ENCODE peak calls at places on chromosomes 6 and 20, in nine cellular contexts. Z is GM12864, V is heart left ventricle, B is lower leg skin, G is hepatocyte, L is OCI-LY7, F is heart right ventricle, Q is AG04450, H is adrenal gland. X is an unnamed sample.

GRCh38 chr6:21885532-21886089 is 292.1 kb downstream of the SOX4 start:
- DNase-seq in Z (no peak), V (peak), B (no peak), G (peak), L (no peak), F (peak), Q (peak), H (peak), X (peak)

GRCh38 chr6:16437984-16438383 is 199.6 kb downstream of the GMPR start:
- DNase-seq in Z (no peak), V (no peak), B (no peak), G (no peak), L (no peak), F (peak), Q (no peak), H (no peak), X (no peak)

GRCh38 chr6:157148391-157149323 is 174.7 kb downstream of the TMEM242 start:
- DNase-seq in Z (no peak), V (peak), B (no peak), G (no peak), L (no peak), F (peak), Q (peak), H (peak), X (peak)

GRCh38 chr6:29762781-29763214 is 39.6 kb downstream of the HLA-F start:
- DNase-seq in Z (no peak), V (no peak), B (no peak), G (no peak), L (no peak), F (no peak), Q (no peak), H (no peak), X (no peak)

GRCh38 chr20:50943091-50943490 is 11.9 kb upstream of the ADNP start:
- DNase-seq in Z (no peak), V (no peak), B (no peak), G (no peak), L (no peak), F (no peak), Q (no peak), H (no peak), X (no peak)

GRCh38 chr6:18501313-18502013 is 114.3 kb downstream of the RNF144B start:
- DNase-seq in Z (no peak), V (peak), B (peak), G (no peak), L (no peak), F (peak), Q (peak), H (peak), X (peak)

GRCh38 chr6:136550330-136551071 is at the start of gene MAP7:
- DNase-seq in Z (no peak), V (peak), B (peak), G (peak), L (no peak), F (peak), Q (no peak), H (peak), X (no peak)

GRCh38 chr6:106125925-106126435 is 39.8 kb downstream of the PRDM1 start:
- DNase-seq in Z (peak), V (no peak), B (peak), G (peak), L (no peak), F (no peak), Q (no peak), H (no peak), X (no peak)

GRCh38 chr6:165487347-165487746 is 175.7 kb downstream of the PDE10A start:
- DNase-seq in Z (no peak), V (no peak), B (no peak), G (no peak), L (no peak), F (no peak), Q (no peak), H (no peak), X (no peak)

GRCh38 chr6:122484760-122485159 is 13.2 kb upstream of the SERINC1 start:
- DNase-seq in Z (no peak), V (no peak), B (no peak), G (no peak), L (peak), F (no peak), Q (no peak), H (no peak), X (no peak)

GRCh38 chr6:90719321-90720195 is 132.7 kb upstream of the MAP3K7 start:
- DNase-seq in Z (no peak), V (no peak), B (no peak), G (no peak), L (no peak), F (no peak), Q (no peak), H (no peak), X (no peak)

GRCh38 chr6:136290406-136291010 is 862 bp upstream of the BCLAF1 start:
- DNase-seq in Z (no peak), V (peak), B (peak), G (peak), L (peak), F (peak), Q (peak), H (peak), X (peak)

GRCh38 chr20:3887870-3888614 is 1.1 kb upstream of the PANK2 start:
- DNase-seq in Z (no peak), V (peak), B (no peak), G (no peak), L (no peak), F (no peak), Q (no peak), H (peak), X (no peak)

DNA sequence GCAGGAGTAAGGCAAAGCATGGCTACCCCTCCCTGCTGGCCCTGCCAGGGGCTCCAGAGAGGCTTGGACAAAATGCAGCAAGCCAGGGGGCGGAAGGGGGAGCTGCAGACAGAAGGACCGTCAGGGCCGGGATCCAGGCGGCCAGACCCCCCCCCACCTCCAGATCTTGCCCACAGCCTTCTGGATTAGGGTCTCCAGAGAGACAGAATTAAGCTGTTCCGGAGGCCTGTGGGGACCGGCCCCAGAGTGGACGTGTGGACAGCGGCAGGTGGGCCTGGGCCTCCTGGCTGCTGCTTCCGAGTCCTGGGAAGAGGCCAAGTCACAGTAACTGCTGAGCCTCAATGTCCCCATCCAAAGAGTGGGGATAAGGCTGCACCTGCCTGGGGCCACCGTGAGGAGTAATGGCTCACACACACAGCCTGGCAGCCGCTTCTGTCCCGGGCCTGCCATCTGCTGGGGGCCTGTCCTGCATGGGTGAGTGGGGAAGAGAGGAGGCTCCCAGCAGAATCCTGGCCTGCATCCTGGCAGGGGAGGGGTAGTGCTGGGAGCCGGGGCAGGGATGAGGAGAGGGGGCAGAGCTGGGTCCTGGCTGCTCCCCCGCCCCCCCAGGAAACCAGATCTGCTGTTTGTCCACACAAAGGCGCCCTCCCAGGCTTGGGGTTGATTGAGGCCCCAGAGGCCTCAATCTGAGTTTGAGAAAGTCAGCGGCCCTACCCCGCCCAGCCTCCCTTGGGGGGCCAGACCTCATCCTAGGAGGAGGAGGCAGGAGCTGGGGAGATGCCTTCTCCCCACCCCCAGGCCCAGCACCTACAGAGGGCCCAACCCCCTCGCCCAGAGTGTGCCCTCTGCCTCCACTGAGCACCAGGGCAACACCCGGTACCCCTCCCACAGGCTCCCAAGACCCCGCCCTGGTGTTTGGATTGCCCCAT is 3.9 kb downstream of the LAMA5 start:
- DNase-seq in Z (no peak), V (peak), B (peak), G (peak), L (peak), F (peak), Q (no peak), H (peak), X (no peak)
- TF ChIP-seq CTCF in Z (no peak), V (no peak), B (no peak), G (peak), L (peak), F (no peak), Q (no peak), H (no peak), X (no peak)

GRCh38 chr6:2502998-2503674 is 247.6 kb downstream of the MYLK4 start:
- DNase-seq in Z (no peak), V (no peak), B (no peak), G (no peak), L (no peak), F (no peak), Q (no peak), H (no peak), X (no peak)

GRCh38 chr6:2503816-2504494 is 246.8 kb downstream of the MYLK4 start:
- DNase-seq in Z (no peak), V (no peak), B (no peak), G (no peak), L (no peak), F (no peak), Q (no peak), H (no peak), X (peak)

GRCh38 chr6:2505624-2506023 is 245.1 kb downstream of the MYLK4 start:
- DNase-seq in Z (no peak), V (no peak), B (no peak), G (no peak), L (peak), F (no peak), Q (no peak), H (no peak), X (no peak)

GRCh38 chr6:2504495-2505064 is 246.1 kb downstream of the MYLK4 start:
- DNase-seq in Z (no peak), V (no peak), B (no peak), G (no peak), L (no peak), F (no peak), Q (no peak), H (no peak), X (no peak)

DNA sequence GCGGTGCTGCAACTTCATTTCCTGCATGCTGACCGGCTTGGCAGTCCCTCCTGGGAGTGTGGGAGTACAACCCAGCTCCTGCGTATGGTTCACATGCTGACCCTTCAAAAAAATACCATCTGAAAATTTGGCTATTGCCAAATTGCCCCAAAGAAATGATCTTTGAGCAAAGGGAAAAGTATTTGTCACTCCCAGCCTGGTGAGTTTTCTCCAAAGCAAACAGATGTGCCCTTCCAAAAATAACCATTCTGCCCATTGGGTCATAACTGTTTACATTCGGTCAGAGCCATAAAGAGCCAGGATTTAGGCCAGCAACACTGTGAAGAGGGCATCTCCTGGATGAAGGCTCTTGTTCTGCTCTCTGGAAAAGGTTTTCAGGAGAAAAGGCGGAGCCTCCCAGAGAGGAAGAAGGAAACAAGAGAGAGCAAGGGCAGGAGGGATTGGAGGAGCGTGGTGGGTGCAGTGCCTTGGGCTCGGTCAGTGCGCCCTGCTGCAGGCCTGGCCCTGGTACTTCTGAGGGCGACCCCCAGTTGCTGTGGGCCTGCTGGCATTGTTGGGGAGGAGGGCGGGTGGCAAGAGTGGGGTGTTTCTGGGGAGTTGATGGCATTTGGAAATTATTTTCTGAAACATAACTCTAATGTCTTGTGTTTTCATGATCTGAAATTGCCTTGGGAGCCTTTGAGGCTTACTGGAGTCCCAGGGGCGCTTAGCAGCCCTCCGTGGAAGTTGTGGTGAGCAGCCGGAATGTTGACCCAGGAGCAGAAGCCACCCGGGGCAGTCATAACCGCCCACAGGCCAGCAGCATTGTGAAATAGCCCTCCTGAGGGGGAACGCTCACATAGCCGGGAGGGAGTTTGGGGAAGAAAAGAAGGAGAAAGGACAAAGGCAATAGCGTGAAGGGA is 248.4 kb downstream of the MYLK4 start:
- DNase-seq in Z (no peak), V (no peak), B (no peak), G (no peak), L (no peak), F (no peak), Q (no peak), H (no peak), X (no peak)
- H3K4me3 ChIP-seq in Z (no peak), V (no peak), B (no peak), G (no peak), L (no peak), F (no peak), Q (no peak), H (no peak), X (no peak)

GRCh38 chr20:1474325-1474724 is 7.7 kb upstream of the NSFL1C start:
- DNase-seq in Z (no peak), V (no peak), B (no peak), G (no peak), L (no peak), F (no peak), Q (no peak), H (no peak), X (no peak)
- TF ChIP-seq CTCF in Z (no peak), V (no peak), B (no peak), G (no peak), L (no peak), F (no peak), Q (no peak), H (no peak), X (no peak)

GRCh38 chr6:46923476-46923875 is 1.7 kb upstream of the ADGRF5 start:
- DNase-seq in Z (no peak), V (peak), B (no peak), G (no peak), L (no peak), F (no peak), Q (no peak), H (no peak), X (no peak)
- H3K4me3 ChIP-seq in Z (no peak), V (peak), B (no peak), G (no peak), L (no peak), F (no peak), Q (no peak), H (no peak), X (no peak)

DNA sequence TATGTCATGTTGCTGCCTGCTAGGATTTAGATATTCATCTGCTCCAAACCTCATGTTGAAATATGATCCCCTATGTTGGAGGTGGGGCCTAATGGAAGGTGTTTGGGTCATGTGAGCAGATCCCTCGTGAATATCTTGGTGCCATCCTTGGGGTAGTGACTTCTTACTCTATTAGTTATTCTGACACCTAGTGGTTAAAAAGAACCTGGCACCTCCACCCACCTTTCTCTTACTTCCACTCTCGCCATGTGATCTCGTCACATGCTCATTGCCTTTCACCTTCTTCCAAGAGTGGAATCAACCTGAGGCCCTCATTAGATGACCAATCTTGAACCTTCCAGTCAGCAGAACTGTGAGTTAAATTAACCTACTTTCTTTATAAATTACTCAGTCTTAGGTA is 549.4 kb upstream of the SYNCRIP start:
- DNase-seq in Z (no peak), V (no peak), B (no peak), G (peak), L (peak), F (no peak), Q (no peak), H (no peak), X (no peak)
- TF ChIP-seq CTCF in Z (peak), V (peak), B (no peak), G (peak), L (peak), F (no peak), Q (peak), H (no peak), X (no peak)

X was measured in AG04449.